ENCODE peak calls at places on chromosomes 7 and 10, in four cellular contexts. F is fibroblast of pulmonary artery; O is CD8-positive, alpha-beta T cell; B is astrocyte of the spinal cord. I is an unnamed sample.
A peak's percentile ranks its signal among the peaks of the same experiment; 100 is the strongest.

GRCh38 chr10:29807407-29807806 is 172.6 kb upstream of the SVIL start:
- DNase-seq in O (no peak), B (peak; percentile 67), F (peak; percentile 71), I (peak; percentile 52)

GRCh38 chr10:72263613-72264241 is 10.0 kb upstream of the DDIT4 start:
- DNase-seq in B (no peak), O (no peak), F (peak; percentile 38), I (no peak)

GRCh38 chr10:33664070-33664469 is 329.6 kb upstream of the NRP1 start:
- DNase-seq in F (no peak), B (peak; percentile 17), O (no peak), I (no peak)

GRCh38 chr10:101478956-101479355 is 109.1 kb downstream of the POLL start:
- DNase-seq in F (no peak), O (no peak), B (no peak), I (no peak)

GRCh38 chr10:102782698-102783540 is 39.2 kb downstream of the WBP1L start:
- DNase-seq in O (no peak), B (peak; percentile 97), F (peak; percentile 96), I (peak; percentile 98)

GRCh38 chr10:4646546-4646945 is 179.5 kb upstream of the AKR1E2 start:
- DNase-seq in B (peak; percentile 68), F (no peak), O (no peak), I (no peak)

GRCh38 chr7:155459867-155460461 is 2.0 kb downstream of the EN2 start:
- DNase-seq in O (no peak), B (no peak), F (no peak), I (no peak)

GRCh38 chr7:85074992-85075391 is 111.9 kb downstream of the SEMA3D start:
- DNase-seq in O (no peak), B (no peak), F (no peak), I (no peak)

GRCh38 chr7:121440857-121441503 is 44.9 kb upstream of the FAM3C start:
- DNase-seq in F (no peak), O (no peak), B (no peak), I (no peak)

GRCh38 chr10:112448903-112449302 is 1.9 kb downstream of the VTI1A start:
- DNase-seq in O (no peak), B (no peak), F (no peak), I (no peak)

GRCh38 chr10:112467541-112468075 is 20.6 kb downstream of the VTI1A start:
- DNase-seq in F (no peak), O (no peak), B (no peak), I (peak; percentile 27)

GRCh38 chr10:24866615-24867583 is 85.5 kb downstream of the PRTFDC1 start:
- DNase-seq in O (no peak), F (peak; percentile 69), B (peak; percentile 77), I (peak; percentile 70)

GRCh38 chr7:55185941-55186609 is 167.3 kb downstream of the EGFR start:
- DNase-seq in B (peak; percentile 91), O (no peak), F (peak; percentile 75), I (peak; percentile 92)

GRCh38 chr10:115921795-115922194 is 351.2 kb downstream of the GFRA1 start:
- DNase-seq in B (no peak), F (no peak), O (no peak), I (no peak)

GRCh38 chr10:96831867-96832720 is at the start of gene LCOR:
- DNase-seq in F (peak; percentile 93), O (peak; percentile 79), B (peak; percentile 90), I (peak; percentile 90)

GRCh38 chr7:6636741-6637543 is at the start of gene ZNF316:
- DNase-seq in F (peak; percentile 52), O (peak; percentile 56), B (no peak), I (peak; percentile 50)

GRCh38 chr10:78579995-78580394 is 488.8 kb upstream of the ZMIZ1 start:
- DNase-seq in F (peak; percentile 88), O (no peak), B (peak; percentile 59), I (no peak)

GRCh38 chr7:28076421-28077163 is 104.0 kb downstream of the JAZF1 start:
- DNase-seq in F (no peak), B (no peak), O (no peak), I (no peak)

GRCh38 chr7:117281562-117281961 is 41.3 kb downstream of the WNT2 start:
- DNase-seq in O (no peak), F (peak; percentile 8), B (no peak), I (no peak)

GRCh38 chr10:37035853-37036252 is 89.5 kb upstream of the ANKRD30A start:
- DNase-seq in B (no peak), O (no peak), F (no peak), I (no peak)

GRCh38 chr10:90481326-90481923 is 376.4 kb downstream of the HTR7 start:
- DNase-seq in O (no peak), F (no peak), B (no peak), I (peak; percentile 16)

GRCh38 chr7:30032310-30033125 is 4.3 kb downstream of the PLEKHA8 start:
- DNase-seq in O (no peak), F (peak; percentile 50), B (peak; percentile 53), I (peak; percentile 86)

GRCh38 chr10:84407390-84408049 is 79.1 kb downstream of the CCSER2 start:
- DNase-seq in F (no peak), B (no peak), O (no peak), I (no peak)

GRCh38 chr7:23530355-23530754 is 1.4 kb downstream of the TRA2A start:
- DNase-seq in F (peak; percentile 55), B (peak; percentile 30), O (peak; percentile 11), I (peak; percentile 57)

GRCh38 chr10:124461642-124462347 is at the start of gene LHPP:
- DNase-seq in B (peak; percentile 75), F (peak; percentile 73), O (peak; percentile 83), I (peak; percentile 79)

GRCh38 chr10:132866601-132867381 is 75.6 kb downstream of the CFAP46 start:
- DNase-seq in O (no peak), B (no peak), F (no peak), I (no peak)

GRCh38 chr10:131842351-131843088 is 58.3 kb upstream of the PPP2R2D start:
- DNase-seq in O (no peak), B (no peak), F (no peak), I (no peak)

GRCh38 chr10:88108115-88108610 is 244.7 kb downstream of the PTEN start:
- DNase-seq in O (no peak), F (no peak), B (no peak), I (no peak)

GRCh38 chr7:112012266-112012665 is 193.9 kb downstream of the DOCK4 start:
- DNase-seq in F (no peak), B (no peak), O (no peak), I (no peak)

GRCh38 chr7:112010994-112011393 is 195.2 kb downstream of the DOCK4 start:
- DNase-seq in F (no peak), B (no peak), O (no peak), I (no peak)

GRCh38 chr7:112006071-112006470 is 200.1 kb downstream of the DOCK4 start:
- DNase-seq in F (no peak), B (no peak), O (no peak), I (no peak)

GRCh38 chr7:112007185-112007584 is 199.0 kb downstream of the DOCK4 start:
- DNase-seq in F (no peak), O (no peak), B (no peak), I (no peak)

DNA sequence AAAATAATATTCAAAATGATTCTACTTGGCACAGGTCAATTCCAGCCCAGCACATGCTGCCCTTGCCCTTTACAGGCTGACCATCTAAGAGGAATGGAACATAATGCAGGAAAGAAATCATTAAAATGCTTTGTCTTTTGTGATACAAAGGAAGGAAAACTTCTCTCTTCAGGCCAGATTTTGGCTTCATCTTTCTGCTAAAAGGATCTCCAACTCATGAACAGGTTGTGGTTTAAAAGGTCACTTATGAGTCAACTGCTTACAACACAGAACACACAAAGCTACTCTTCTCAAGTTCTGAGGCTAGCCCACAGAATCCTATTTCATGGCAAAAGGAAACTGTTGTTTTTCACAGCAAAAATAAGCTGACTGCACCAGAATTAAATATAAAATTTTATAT is 197.1 kb downstream of the DOCK4 start:
- DNase-seq in F (peak; percentile 73), O (no peak), B (peak; percentile 71), I (peak; percentile 85)
- TF ChIP-seq CTCF in F (no peak), O (no peak), B (no peak), I (no peak)

GRCh38 chr7:44325181-44325671 is at the start of gene CAMK2B:
- DNase-seq in F (no peak), O (no peak), B (no peak), I (no peak)

GRCh38 chr7:44327981-44328380 is 2.6 kb upstream of the CAMK2B start:
- DNase-seq in B (no peak), O (no peak), F (no peak), I (no peak)

GRCh38 chr7:44326261-44327125 is 1.1 kb upstream of the CAMK2B start:
- DNase-seq in F (no peak), O (no peak), B (no peak), I (no peak)

GRCh38 chr7:44324204-44325126 is 929 bp downstream of the CAMK2B start:
- DNase-seq in F (no peak), B (no peak), O (no peak), I (no peak)

DNA sequence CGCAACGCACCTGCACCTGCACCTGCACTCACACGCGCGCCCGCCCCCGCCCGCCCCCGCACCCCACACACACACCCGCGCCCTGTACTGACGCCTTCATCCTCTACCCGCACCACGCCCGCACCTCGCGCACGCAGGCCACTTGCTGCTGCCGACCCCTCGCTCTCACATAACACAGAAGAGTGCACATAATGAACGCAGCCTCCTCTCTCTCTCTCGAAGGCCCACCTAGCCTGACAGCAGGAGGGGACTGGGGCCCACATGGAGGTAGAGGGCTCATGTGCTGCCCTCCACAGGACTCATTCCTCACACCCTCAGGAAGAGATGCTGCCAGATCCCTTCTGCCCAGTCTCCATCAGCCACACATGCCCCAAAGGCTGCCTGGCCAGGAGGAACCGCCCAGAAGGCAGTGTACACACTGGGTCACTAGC is 432 bp upstream of the CAMK2B start:
- DNase-seq in F (no peak), O (no peak), B (no peak), I (no peak)
- TF ChIP-seq CTCF in F (no peak), O (no peak), B (no peak), I (no peak)

DNA sequence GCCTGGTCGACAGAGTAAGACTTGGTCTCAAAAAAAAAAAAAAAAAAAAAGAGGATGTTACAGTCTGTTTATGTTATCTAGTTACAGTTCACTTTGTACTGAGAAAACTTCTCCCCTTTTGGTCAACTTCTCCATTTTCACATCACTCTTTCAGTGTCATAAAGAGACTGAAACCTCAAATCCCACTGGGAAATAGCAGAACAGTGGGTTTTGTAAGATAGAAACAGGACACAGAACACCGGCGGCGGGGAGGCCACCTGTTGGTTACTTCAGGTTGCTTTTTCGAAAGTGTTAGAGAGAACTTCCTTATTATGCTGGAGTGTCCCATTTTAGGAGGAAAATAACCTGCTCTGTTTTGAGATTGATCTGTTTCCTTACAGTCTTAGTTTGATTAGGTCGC is 296.2 kb downstream of the SDK1 start:
- DNase-seq in B (no peak), O (no peak), F (no peak), I (no peak)
- TF ChIP-seq CTCF in B (no peak), O (no peak), F (no peak), I (no peak)

GRCh38 chr10:8874972-8875371 is 820.5 kb downstream of the GATA3 start:
- DNase-seq in O (no peak), B (no peak), F (no peak), I (no peak)

GRCh38 chr10:8876171-8876570 is 821.7 kb downstream of the GATA3 start:
- DNase-seq in B (no peak), O (no peak), F (no peak), I (no peak)

GRCh38 chr10:8874268-8874667 is 819.8 kb downstream of the GATA3 start:
- DNase-seq in B (no peak), O (no peak), F (no peak), I (no peak)

GRCh38 chr10:8873310-8873709 is 818.8 kb downstream of the GATA3 start:
- DNase-seq in B (no peak), F (peak; percentile 11), O (no peak), I (no peak)
- TF ChIP-seq CTCF in B (no peak), F (no peak), O (no peak), I (no peak)

GRCh38 chr10:57979986-57980385 is 287.7 kb downstream of the IPMK start:
- DNase-seq in B (no peak), O (no peak), F (no peak), I (peak; percentile 64)
- TF ChIP-seq CTCF in B (no peak), O (no peak), F (no peak), I (no peak)